ENCODE peak calls at places on chromosomes 2 and 18, in six cellular contexts. D is foreskin keratinocyte, K is mucosa of gallbladder, Z is AG04450, Q is Kasumi-1, N is M059J. G is an unnamed sample.

GRCh38 chr2:128348505-128349065 is 29.9 kb upstream of the HS6ST1 start:
- DNase-seq in D (no peak), K (no peak), Z (no peak), Q (no peak), N (no peak), G (no peak)

GRCh38 chr18:12067671-12068070 is 26.0 kb upstream of the ANKRD62 start:
- DNase-seq in D (no peak), K (no peak), Z (no peak), Q (no peak), N (no peak), G (no peak)

GRCh38 chr2:148515976-148516375 is 128.6 kb upstream of the EPC2 start:
- DNase-seq in D (no peak), K (no peak), Z (peak; percentile 2), Q (no peak), N (no peak), G (peak; percentile 35)

GRCh38 chr18:56374005-56374655 is 264.3 kb downstream of the TXNL1 start:
- DNase-seq in D (peak; percentile 35), K (no peak), Z (no peak), Q (no peak), N (peak; percentile 20), G (peak; percentile 33)

GRCh38 chr2:229901819-229902218 is 20.0 kb downstream of the TRIP12 start:
- DNase-seq in D (peak; percentile 71), K (peak; percentile 39), Z (no peak), Q (no peak), N (peak; percentile 91), G (peak; percentile 77)

GRCh38 chr2:188042412-188042811 is 249.3 kb upstream of the GULP1 start:
- DNase-seq in D (peak; percentile 47), K (no peak), Z (peak; percentile 21), Q (no peak), N (peak; percentile 71), G (peak; percentile 89)

GRCh38 chr2:79876430-79876829 is 363.6 kb downstream of the CTNNA2 start:
- DNase-seq in D (no peak), K (no peak), Z (no peak), Q (peak; percentile 81), N (peak; percentile 4), G (no peak)

GRCh38 chr2:1572638-1573037 is 159.4 kb downstream of the TPO start:
- DNase-seq in D (no peak), K (no peak), Z (no peak), Q (no peak), N (no peak), G (peak; percentile 49)

G was measured in fibroblast of the aortic adventitia.